ENCODE peak calls at places on chromosomes 11 and 22, in four cellular contexts. One of them, this sample, is unnamed.
A peak's percentile ranks its signal among the peaks of the same experiment; 100 is the strongest.

GRCh38 chr11:9574806-9575530 is 1.5 kb downstream of the WEE1 start:
- DNase-seq in GM23338: peak; percentile 83
- DNase-seq in PC-9: peak; percentile 61
- DNase-seq in neural progenitor cell: peak; percentile 78
- DNase-seq in this sample: peak; percentile 89

GRCh38 chr22:27115816-27116256 is 458.4 kb downstream of the MIAT start:
- DNase-seq in GM23338: no peak
- DNase-seq in PC-9: peak; percentile 98
- DNase-seq in neural progenitor cell: no peak
- DNase-seq in this sample: peak; percentile 67

GRCh38 chr11:47867821-47868220 is 19.7 kb upstream of the NUP160 start:
- DNase-seq in GM23338: no peak
- DNase-seq in PC-9: no peak
- DNase-seq in neural progenitor cell: no peak
- DNase-seq in this sample: no peak

GRCh38 chr11:91857194-91857593 is 367.4 kb upstream of the FAT3 start:
- DNase-seq in GM23338: no peak
- DNase-seq in PC-9: peak; percentile 43
- DNase-seq in neural progenitor cell: no peak
- DNase-seq in this sample: no peak

GRCh38 chr11:46327829-46328228 is 19.4 kb upstream of the DGKZ start:
- DNase-seq in GM23338: no peak
- DNase-seq in PC-9: no peak
- DNase-seq in neural progenitor cell: no peak
- DNase-seq in this sample: no peak

GRCh38 chr11:47433991-47434786 is 8.0 kb upstream of the PSMC3 start:
- DNase-seq in GM23338: no peak
- DNase-seq in PC-9: no peak
- DNase-seq in neural progenitor cell: no peak
- DNase-seq in this sample: no peak

GRCh38 chr22:18991828-18992442 is 55.8 kb upstream of the PRODH start:
- DNase-seq in GM23338: no peak
- DNase-seq in PC-9: no peak
- DNase-seq in neural progenitor cell: no peak
- DNase-seq in this sample: no peak

GRCh38 chr22:44330727-44331660 is 18.2 kb upstream of the SHISAL1 start:
- DNase-seq in GM23338: peak; percentile 69
- DNase-seq in PC-9: no peak
- DNase-seq in neural progenitor cell: peak; percentile 76
- DNase-seq in this sample: no peak

GRCh38 chr11:115873813-115874212 is 369.6 kb upstream of the CADM1 start:
- DNase-seq in GM23338: no peak
- DNase-seq in PC-9: no peak
- DNase-seq in neural progenitor cell: no peak
- DNase-seq in this sample: no peak

GRCh38 chr22:21000215-21000986 is 1.5 kb downstream of the THAP7 start:
- DNase-seq in GM23338: no peak
- DNase-seq in PC-9: no peak
- DNase-seq in neural progenitor cell: no peak
- DNase-seq in this sample: no peak

GRCh38 chr11:117921456-117921855 is 7.7 kb downstream of the TMPRSS13 start:
- DNase-seq in GM23338: no peak
- DNase-seq in PC-9: no peak
- DNase-seq in neural progenitor cell: no peak
- DNase-seq in this sample: no peak

GRCh38 chr11:18105802-18106574 is at the start of gene SAAL1:
- DNase-seq in GM23338: peak; percentile 95
- DNase-seq in PC-9: peak; percentile 73
- DNase-seq in neural progenitor cell: peak; percentile 94
- DNase-seq in this sample: peak; percentile 93

GRCh38 chr22:31800065-31800464 is 46.2 kb downstream of the DEPDC5 start:
- DNase-seq in GM23338: peak; percentile 13
- DNase-seq in PC-9: peak; percentile 97
- DNase-seq in neural progenitor cell: no peak
- DNase-seq in this sample: no peak

GRCh38 chr11:68762481-68762880 is 11.2 kb upstream of the TESMIN start:
- DNase-seq in GM23338: no peak
- DNase-seq in PC-9: no peak
- DNase-seq in neural progenitor cell: no peak
- DNase-seq in this sample: no peak

GRCh38 chr11:119359365-119360229 is 13.1 kb upstream of the MFRP start:
- DNase-seq in GM23338: no peak
- DNase-seq in PC-9: no peak
- DNase-seq in neural progenitor cell: no peak
- DNase-seq in this sample: no peak

GRCh38 chr11:18490736-18491485 is 35.3 kb downstream of the LDHAL6A start:
- DNase-seq in GM23338: no peak
- DNase-seq in PC-9: peak; percentile 61
- DNase-seq in neural progenitor cell: no peak
- DNase-seq in this sample: peak; percentile 46

GRCh38 chr11:12813371-12814225 is 139.4 kb downstream of the TEAD1 start:
- DNase-seq in GM23338: no peak
- DNase-seq in PC-9: peak; percentile 64
- DNase-seq in neural progenitor cell: no peak
- DNase-seq in this sample: no peak

GRCh38 chr22:22241554-22241898 is 3.1 kb upstream of the VPREB1 start:
- DNase-seq in GM23338: no peak
- DNase-seq in PC-9: no peak
- DNase-seq in neural progenitor cell: no peak
- DNase-seq in this sample: no peak
- H2AFZ ChIP-seq in GM23338: no peak overlapping the region
- H2AFZ ChIP-seq in PC-9: no peak overlapping the region
- H2AFZ ChIP-seq in neural progenitor cell: no peak overlapping the region
- H2AFZ ChIP-seq in this sample: no peak overlapping the region

GRCh38 chr11:65370659-65371049 is 11.8 kb downstream of the SLC25A45 start:
- DNase-seq in GM23338: no peak
- DNase-seq in PC-9: no peak
- DNase-seq in neural progenitor cell: no peak
- DNase-seq in this sample: no peak
- H3K4me2 ChIP-seq in GM23338: no peak overlapping the region
- H3K4me2 ChIP-seq in PC-9: peak overlapping the region; percentile 32
- H3K4me2 ChIP-seq in neural progenitor cell: no peak overlapping the region
- H3K4me2 ChIP-seq in this sample: peak overlapping the region; percentile 47

GRCh38 chr11:110131386-110132123 is 38.4 kb downstream of the ZC3H12C start:
- DNase-seq in GM23338: peak; percentile 3
- DNase-seq in PC-9: no peak
- DNase-seq in neural progenitor cell: peak; percentile 58
- DNase-seq in this sample: no peak

GRCh38 chr11:110130642-110131238 is 37.5 kb downstream of the ZC3H12C start:
- DNase-seq in GM23338: peak; percentile 44
- DNase-seq in PC-9: no peak
- DNase-seq in neural progenitor cell: peak; percentile 93
- DNase-seq in this sample: peak; percentile 16

GRCh38 chr11:110126936-110127335 is 33.7 kb downstream of the ZC3H12C start:
- DNase-seq in GM23338: no peak
- DNase-seq in PC-9: no peak
- DNase-seq in neural progenitor cell: no peak
- DNase-seq in this sample: no peak

GRCh38 chr11:110125632-110126031 is 32.4 kb downstream of the ZC3H12C start:
- DNase-seq in GM23338: no peak
- DNase-seq in PC-9: no peak
- DNase-seq in neural progenitor cell: no peak
- DNase-seq in this sample: peak; percentile 47

GRCh38 chr11:110128161-110128560 is 35.0 kb downstream of the ZC3H12C start:
- DNase-seq in GM23338: peak; percentile 74
- DNase-seq in PC-9: no peak
- DNase-seq in neural progenitor cell: peak; percentile 93
- DNase-seq in this sample: no peak
- H2AFZ ChIP-seq in GM23338: no peak overlapping the region
- H2AFZ ChIP-seq in PC-9: no peak overlapping the region
- H2AFZ ChIP-seq in neural progenitor cell: no peak overlapping the region
- H2AFZ ChIP-seq in this sample: no peak overlapping the region

GRCh38 chr22:46513908-46514550 is 23.4 kb downstream of the CELSR1 start:
- DNase-seq in GM23338: no peak
- DNase-seq in PC-9: no peak
- DNase-seq in neural progenitor cell: no peak
- DNase-seq in this sample: peak; percentile 2

GRCh38 chr22:46514592-46515207 is 22.7 kb downstream of the CELSR1 start:
- DNase-seq in GM23338: no peak
- DNase-seq in PC-9: peak; percentile 69
- DNase-seq in neural progenitor cell: no peak
- DNase-seq in this sample: peak; percentile 9

GRCh38 chr22:46509416-46510089 is 27.9 kb downstream of the CELSR1 start:
- DNase-seq in GM23338: no peak
- DNase-seq in PC-9: no peak
- DNase-seq in neural progenitor cell: no peak
- DNase-seq in this sample: peak; percentile 2

GRCh38 chr22:46512683-46513082 is 24.7 kb downstream of the CELSR1 start:
- DNase-seq in GM23338: no peak
- DNase-seq in PC-9: no peak
- DNase-seq in neural progenitor cell: no peak
- DNase-seq in this sample: peak; percentile 3

GRCh38 chr22:46511391-46512370 is 25.7 kb downstream of the CELSR1 start:
- DNase-seq in GM23338: no peak
- DNase-seq in PC-9: no peak
- DNase-seq in neural progenitor cell: no peak
- DNase-seq in this sample: peak; percentile 3
- H3K4me2 ChIP-seq in GM23338: no peak overlapping the region
- H3K4me2 ChIP-seq in PC-9: no peak overlapping the region
- H3K4me2 ChIP-seq in neural progenitor cell: no peak overlapping the region
- H3K4me2 ChIP-seq in this sample: no peak overlapping the region

DNA sequence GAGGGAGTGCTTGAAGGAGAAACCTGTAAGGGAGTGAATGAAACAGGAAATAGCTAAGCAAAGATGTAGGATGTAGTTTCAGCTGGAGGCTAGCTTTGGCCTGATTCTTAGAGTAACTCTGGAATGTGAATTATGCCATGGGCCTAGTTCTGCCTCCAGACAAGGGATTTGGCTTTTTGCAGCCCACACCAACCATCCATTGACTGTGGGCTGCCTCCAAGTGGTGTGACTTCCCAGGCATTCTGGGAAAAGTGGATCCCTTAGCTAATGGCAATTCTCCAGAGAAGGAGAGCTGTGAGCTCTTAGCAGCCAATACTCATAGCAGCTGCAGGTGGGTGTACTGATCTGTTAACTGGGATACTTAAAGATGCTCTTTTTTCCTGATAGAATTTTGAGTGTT is 2.0 kb upstream of the OR9I1 start:
- DNase-seq in GM23338: peak; percentile 30
- DNase-seq in PC-9: no peak
- DNase-seq in neural progenitor cell: no peak
- DNase-seq in this sample: no peak
- H2AFZ ChIP-seq in GM23338: peak overlapping the region; percentile 60
- H2AFZ ChIP-seq in PC-9: no peak overlapping the region
- H2AFZ ChIP-seq in neural progenitor cell: no peak overlapping the region
- H2AFZ ChIP-seq in this sample: no peak overlapping the region

DNA sequence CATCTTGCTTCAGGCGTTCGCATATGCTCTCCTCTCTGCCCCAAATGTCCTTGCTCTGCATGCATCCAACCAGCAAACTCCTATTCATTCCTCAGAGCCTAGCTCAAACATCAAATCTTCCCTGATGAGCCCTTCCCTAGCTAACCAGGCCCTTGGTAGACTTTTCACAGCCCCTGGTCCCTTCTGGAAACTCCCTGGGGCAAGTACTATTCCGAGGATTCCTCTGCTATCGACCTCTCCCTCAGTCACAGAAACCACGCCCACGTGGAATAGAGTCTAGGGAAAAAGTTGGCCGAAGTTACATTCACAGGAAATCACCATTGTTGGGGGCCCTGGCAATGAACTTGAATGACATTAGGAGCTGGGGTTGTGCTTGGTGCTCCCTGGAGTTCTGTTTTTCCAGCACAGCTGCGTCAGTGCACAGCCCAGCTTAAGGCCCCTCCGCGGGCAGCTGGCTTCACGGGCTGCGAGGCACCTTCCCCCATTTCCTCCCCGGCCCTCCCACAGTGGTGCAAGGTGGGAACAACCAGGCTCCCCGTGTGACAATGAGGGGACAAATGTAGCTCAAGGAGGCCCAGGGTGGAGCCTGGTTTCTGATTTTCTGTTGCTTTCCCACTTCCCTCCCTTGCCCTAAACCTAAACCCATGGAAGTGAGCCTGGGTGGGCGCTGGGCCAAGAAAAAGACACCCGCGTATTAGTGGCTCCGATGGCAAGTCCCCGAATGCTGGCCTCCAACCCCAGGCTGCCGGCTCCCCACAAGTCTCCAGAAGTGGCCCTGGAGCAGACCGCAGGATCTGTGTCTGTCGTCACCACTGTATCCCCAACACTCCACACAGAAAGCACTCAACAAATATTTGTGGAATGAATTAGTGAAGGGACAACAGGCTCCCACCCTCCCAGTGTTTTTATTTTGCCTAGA is 4.3 kb upstream of the ATP5MGL start:
- DNase-seq in GM23338: no peak
- DNase-seq in PC-9: no peak
- DNase-seq in neural progenitor cell: no peak
- DNase-seq in this sample: peak; percentile 52
- H3K4me2 ChIP-seq in GM23338: peak overlapping the region; percentile 49
- H3K4me2 ChIP-seq in PC-9: no peak overlapping the region
- H3K4me2 ChIP-seq in neural progenitor cell: no peak overlapping the region
- H3K4me2 ChIP-seq in this sample: peak overlapping the region; percentile 92

GRCh38 chr11:111298466-111299110 is at the start of gene POU2AF3:
- DNase-seq in GM23338: peak; percentile 47
- DNase-seq in PC-9: no peak
- DNase-seq in neural progenitor cell: no peak
- DNase-seq in this sample: no peak
- H2AFZ ChIP-seq in GM23338: peak within 1 kb of the TSS; percentile 97
- H2AFZ ChIP-seq in PC-9: peak within 1 kb of the TSS; percentile 98
- H2AFZ ChIP-seq in neural progenitor cell: peak within 1 kb of the TSS; percentile 96
- H2AFZ ChIP-seq in this sample: peak within 1 kb of the TSS; percentile 98

GRCh38 chr22:37156686-37157435 is 7.1 kb upstream of the IL2RB start:
- DNase-seq in GM23338: no peak
- DNase-seq in PC-9: no peak
- DNase-seq in neural progenitor cell: no peak
- DNase-seq in this sample: no peak
- H3K4me2 ChIP-seq in GM23338: no peak overlapping the region
- H3K4me2 ChIP-seq in PC-9: no peak overlapping the region
- H3K4me2 ChIP-seq in neural progenitor cell: no peak overlapping the region
- H3K4me2 ChIP-seq in this sample: no peak overlapping the region

GRCh38 chr11:27456802-27457329 is 15.7 kb downstream of the LGR4 start:
- DNase-seq in GM23338: no peak
- DNase-seq in PC-9: no peak
- DNase-seq in neural progenitor cell: no peak
- DNase-seq in this sample: no peak
- H2AFZ ChIP-seq in GM23338: no peak overlapping the region
- H2AFZ ChIP-seq in PC-9: no peak overlapping the region
- H2AFZ ChIP-seq in neural progenitor cell: no peak overlapping the region
- H2AFZ ChIP-seq in this sample: no peak overlapping the region